ENCODE peak calls at places on chromosomes 1 and 21, in four cellular contexts. One of them, this sample, is unnamed.

GRCh38 chr1:232040260-232040659 is 413.7 kb downstream of the DISC1 start:
- DNase-seq in activated gamma-delta T cell: no peak
- DNase-seq in astrocyte of the spinal cord: no peak
- DNase-seq in activated CD8-positive, alpha-beta memory T cell treated with anti-CD3 and anti-CD28 coated beads, Interleukin-2, amount 10 ng/mL, durations not matched to agents 7 days and 5 days: no peak
- DNase-seq in this sample: no peak

GRCh38 chr1:205335692-205336091 is 14.1 kb upstream of the NUAK2 start:
- DNase-seq in astrocyte of the spinal cord: peak; percentile 71
- DNase-seq in activated CD8-positive, alpha-beta memory T cell treated with anti-CD3 and anti-CD28 coated beads, Interleukin-2, amount 10 ng/mL, durations not matched to agents 7 days and 5 days: peak; percentile 84
- DNase-seq in activated gamma-delta T cell: peak; percentile 23
- DNase-seq in this sample: peak; percentile 68

GRCh38 chr1:110477041-110477440 is 26.1 kb downstream of the PROK1 start:
- DNase-seq in astrocyte of the spinal cord: peak; percentile 22
- DNase-seq in activated gamma-delta T cell: no peak
- DNase-seq in activated CD8-positive, alpha-beta memory T cell treated with anti-CD3 and anti-CD28 coated beads, Interleukin-2, amount 10 ng/mL, durations not matched to agents 7 days and 5 days: no peak
- DNase-seq in this sample: no peak

GRCh38 chr21:45306453-45306831 is 18.7 kb upstream of the POFUT2 start:
- DNase-seq in activated gamma-delta T cell: no peak
- DNase-seq in activated CD8-positive, alpha-beta memory T cell treated with anti-CD3 and anti-CD28 coated beads, Interleukin-2, amount 10 ng/mL, durations not matched to agents 7 days and 5 days: no peak
- DNase-seq in astrocyte of the spinal cord: no peak
- DNase-seq in this sample: no peak

GRCh38 chr1:236128646-236129178 is 13.6 kb upstream of the GPR137B start:
- DNase-seq in activated CD8-positive, alpha-beta memory T cell treated with anti-CD3 and anti-CD28 coated beads, Interleukin-2, amount 10 ng/mL, durations not matched to agents 7 days and 5 days: no peak
- DNase-seq in activated gamma-delta T cell: no peak
- DNase-seq in astrocyte of the spinal cord: peak; percentile 29
- DNase-seq in this sample: no peak

GRCh38 chr1:165644064-165644735 is 13.2 kb downstream of the MGST3 start:
- DNase-seq in astrocyte of the spinal cord: no peak
- DNase-seq in activated CD8-positive, alpha-beta memory T cell treated with anti-CD3 and anti-CD28 coated beads, Interleukin-2, amount 10 ng/mL, durations not matched to agents 7 days and 5 days: peak; percentile 28
- DNase-seq in activated gamma-delta T cell: no peak
- DNase-seq in this sample: no peak

GRCh38 chr1:10973552-10973951 is 38.9 kb upstream of the TARDBP start:
- DNase-seq in activated gamma-delta T cell: no peak
- DNase-seq in activated CD8-positive, alpha-beta memory T cell treated with anti-CD3 and anti-CD28 coated beads, Interleukin-2, amount 10 ng/mL, durations not matched to agents 7 days and 5 days: no peak
- DNase-seq in astrocyte of the spinal cord: no peak
- DNase-seq in this sample: no peak

GRCh38 chr1:104933846-104934245 is 1184.1 kb downstream of the AMY1C start:
- DNase-seq in activated CD8-positive, alpha-beta memory T cell treated with anti-CD3 and anti-CD28 coated beads, Interleukin-2, amount 10 ng/mL, durations not matched to agents 7 days and 5 days: no peak
- DNase-seq in astrocyte of the spinal cord: no peak
- DNase-seq in activated gamma-delta T cell: no peak
- DNase-seq in this sample: no peak

GRCh38 chr1:9417695-9418094 is 121.6 kb upstream of the SLC25A33 start:
- DNase-seq in activated CD8-positive, alpha-beta memory T cell treated with anti-CD3 and anti-CD28 coated beads, Interleukin-2, amount 10 ng/mL, durations not matched to agents 7 days and 5 days: peak; percentile 68
- DNase-seq in activated gamma-delta T cell: no peak
- DNase-seq in astrocyte of the spinal cord: no peak
- DNase-seq in this sample: no peak

GRCh38 chr1:10082785-10083479 is 50.2 kb downstream of the UBE4B start:
- DNase-seq in activated gamma-delta T cell: no peak
- DNase-seq in activated CD8-positive, alpha-beta memory T cell treated with anti-CD3 and anti-CD28 coated beads, Interleukin-2, amount 10 ng/mL, durations not matched to agents 7 days and 5 days: no peak
- DNase-seq in astrocyte of the spinal cord: no peak
- DNase-seq in this sample: no peak

GRCh38 chr21:31665397-31665796 is 5.9 kb downstream of the SOD1 start:
- DNase-seq in activated gamma-delta T cell: no peak
- DNase-seq in activated CD8-positive, alpha-beta memory T cell treated with anti-CD3 and anti-CD28 coated beads, Interleukin-2, amount 10 ng/mL, durations not matched to agents 7 days and 5 days: peak; percentile 65
- DNase-seq in astrocyte of the spinal cord: no peak
- DNase-seq in this sample: no peak

GRCh38 chr1:10031461-10031860 is 1.3 kb upstream of the UBE4B start:
- DNase-seq in astrocyte of the spinal cord: peak; percentile 39
- DNase-seq in activated gamma-delta T cell: no peak
- DNase-seq in activated CD8-positive, alpha-beta memory T cell treated with anti-CD3 and anti-CD28 coated beads, Interleukin-2, amount 10 ng/mL, durations not matched to agents 7 days and 5 days: no peak
- DNase-seq in this sample: no peak

GRCh38 chr1:93905051-93905450 is 4.2 kb downstream of the GCLM start:
- DNase-seq in activated CD8-positive, alpha-beta memory T cell treated with anti-CD3 and anti-CD28 coated beads, Interleukin-2, amount 10 ng/mL, durations not matched to agents 7 days and 5 days: no peak
- DNase-seq in astrocyte of the spinal cord: no peak
- DNase-seq in activated gamma-delta T cell: no peak
- DNase-seq in this sample: no peak

GRCh38 chr1:37739222-37739621 is 25.7 kb downstream of the EPHA10 start:
- DNase-seq in activated gamma-delta T cell: no peak
- DNase-seq in activated CD8-positive, alpha-beta memory T cell treated with anti-CD3 and anti-CD28 coated beads, Interleukin-2, amount 10 ng/mL, durations not matched to agents 7 days and 5 days: no peak
- DNase-seq in astrocyte of the spinal cord: no peak
- DNase-seq in this sample: no peak

GRCh38 chr1:156608981-156609380 is 7.7 kb upstream of the GPATCH4 start:
- DNase-seq in astrocyte of the spinal cord: no peak
- DNase-seq in activated gamma-delta T cell: no peak
- DNase-seq in activated CD8-positive, alpha-beta memory T cell treated with anti-CD3 and anti-CD28 coated beads, Interleukin-2, amount 10 ng/mL, durations not matched to agents 7 days and 5 days: peak; percentile 74
- DNase-seq in this sample: peak; percentile 65

GRCh38 chr1:209045326-209046057 is 538.0 kb upstream of the CAMK1G start:
- DNase-seq in activated CD8-positive, alpha-beta memory T cell treated with anti-CD3 and anti-CD28 coated beads, Interleukin-2, amount 10 ng/mL, durations not matched to agents 7 days and 5 days: no peak
- DNase-seq in activated gamma-delta T cell: no peak
- DNase-seq in astrocyte of the spinal cord: peak; percentile 31
- DNase-seq in this sample: no peak

GRCh38 chr21:20265704-20266368 is 732.4 kb upstream of the NCAM2 start:
- DNase-seq in activated gamma-delta T cell: no peak
- DNase-seq in astrocyte of the spinal cord: no peak
- DNase-seq in activated CD8-positive, alpha-beta memory T cell treated with anti-CD3 and anti-CD28 coated beads, Interleukin-2, amount 10 ng/mL, durations not matched to agents 7 days and 5 days: no peak
- DNase-seq in this sample: no peak

GRCh38 chr1:30134466-30135217 is 588.7 kb downstream of the MATN1 start:
- DNase-seq in activated gamma-delta T cell: no peak
- DNase-seq in activated CD8-positive, alpha-beta memory T cell treated with anti-CD3 and anti-CD28 coated beads, Interleukin-2, amount 10 ng/mL, durations not matched to agents 7 days and 5 days: no peak
- DNase-seq in astrocyte of the spinal cord: no peak
- DNase-seq in this sample: no peak

GRCh38 chr1:21149430-21149861 is 27.3 kb downstream of the EIF4G3 start:
- DNase-seq in activated gamma-delta T cell: no peak
- DNase-seq in activated CD8-positive, alpha-beta memory T cell treated with anti-CD3 and anti-CD28 coated beads, Interleukin-2, amount 10 ng/mL, durations not matched to agents 7 days and 5 days: no peak
- DNase-seq in astrocyte of the spinal cord: peak; percentile 67
- DNase-seq in this sample: no peak

GRCh38 chr1:38047603-38048146 is 1.1 kb upstream of the POU3F1 start:
- DNase-seq in activated gamma-delta T cell: no peak
- DNase-seq in astrocyte of the spinal cord: peak; percentile 39
- DNase-seq in activated CD8-positive, alpha-beta memory T cell treated with anti-CD3 and anti-CD28 coated beads, Interleukin-2, amount 10 ng/mL, durations not matched to agents 7 days and 5 days: no peak
- DNase-seq in this sample: no peak

GRCh38 chr1:83846138-83846537 is 152.8 kb downstream of the TTLL7 start:
- DNase-seq in activated CD8-positive, alpha-beta memory T cell treated with anti-CD3 and anti-CD28 coated beads, Interleukin-2, amount 10 ng/mL, durations not matched to agents 7 days and 5 days: no peak
- DNase-seq in astrocyte of the spinal cord: no peak
- DNase-seq in activated gamma-delta T cell: no peak
- DNase-seq in this sample: no peak

GRCh38 chr1:75643460-75643859 is 32.5 kb upstream of the SLC44A5 start:
- DNase-seq in astrocyte of the spinal cord: no peak
- DNase-seq in activated CD8-positive, alpha-beta memory T cell treated with anti-CD3 and anti-CD28 coated beads, Interleukin-2, amount 10 ng/mL, durations not matched to agents 7 days and 5 days: no peak
- DNase-seq in activated gamma-delta T cell: no peak
- DNase-seq in this sample: no peak

GRCh38 chr1:24952413-24952841 is 22.4 kb upstream of the RUNX3 start:
- DNase-seq in activated gamma-delta T cell: no peak
- DNase-seq in activated CD8-positive, alpha-beta memory T cell treated with anti-CD3 and anti-CD28 coated beads, Interleukin-2, amount 10 ng/mL, durations not matched to agents 7 days and 5 days: peak; percentile 81
- DNase-seq in astrocyte of the spinal cord: no peak
- DNase-seq in this sample: no peak

GRCh38 chr1:81679972-81680371 is 120.8 kb upstream of the ADGRL2 start:
- DNase-seq in activated CD8-positive, alpha-beta memory T cell treated with anti-CD3 and anti-CD28 coated beads, Interleukin-2, amount 10 ng/mL, durations not matched to agents 7 days and 5 days: no peak
- DNase-seq in activated gamma-delta T cell: no peak
- DNase-seq in astrocyte of the spinal cord: no peak
- DNase-seq in this sample: no peak

GRCh38 chr1:82564338-82564737 is 763.6 kb downstream of the ADGRL2 start:
- DNase-seq in activated gamma-delta T cell: no peak
- DNase-seq in astrocyte of the spinal cord: no peak
- DNase-seq in activated CD8-positive, alpha-beta memory T cell treated with anti-CD3 and anti-CD28 coated beads, Interleukin-2, amount 10 ng/mL, durations not matched to agents 7 days and 5 days: no peak
- DNase-seq in this sample: no peak

GRCh38 chr1:211814313-211814712 is 16.2 kb downstream of the LPGAT1 start:
- DNase-seq in activated gamma-delta T cell: no peak
- DNase-seq in activated CD8-positive, alpha-beta memory T cell treated with anti-CD3 and anti-CD28 coated beads, Interleukin-2, amount 10 ng/mL, durations not matched to agents 7 days and 5 days: no peak
- DNase-seq in astrocyte of the spinal cord: no peak
- DNase-seq in this sample: no peak

GRCh38 chr1:41892211-41892840 is 26.4 kb downstream of the HIVEP3 start:
- DNase-seq in astrocyte of the spinal cord: no peak
- DNase-seq in activated gamma-delta T cell: no peak
- DNase-seq in activated CD8-positive, alpha-beta memory T cell treated with anti-CD3 and anti-CD28 coated beads, Interleukin-2, amount 10 ng/mL, durations not matched to agents 7 days and 5 days: peak; percentile 87
- DNase-seq in this sample: peak; percentile 42

GRCh38 chr1:34365295-34365694 is 188.6 kb downstream of the C1orf94 start:
- DNase-seq in astrocyte of the spinal cord: no peak
- DNase-seq in activated gamma-delta T cell: no peak
- DNase-seq in activated CD8-positive, alpha-beta memory T cell treated with anti-CD3 and anti-CD28 coated beads, Interleukin-2, amount 10 ng/mL, durations not matched to agents 7 days and 5 days: no peak
- DNase-seq in this sample: no peak

GRCh38 chr1:154598871-154599635 is 8.9 kb downstream of the ADAR start:
- DNase-seq in activated CD8-positive, alpha-beta memory T cell treated with anti-CD3 and anti-CD28 coated beads, Interleukin-2, amount 10 ng/mL, durations not matched to agents 7 days and 5 days: no peak
- DNase-seq in astrocyte of the spinal cord: peak; percentile 40
- DNase-seq in activated gamma-delta T cell: no peak
- DNase-seq in this sample: no peak

GRCh38 chr1:234226106-234226818 is 147.0 kb upstream of the COA6 start:
- DNase-seq in astrocyte of the spinal cord: no peak
- DNase-seq in activated gamma-delta T cell: no peak
- DNase-seq in activated CD8-positive, alpha-beta memory T cell treated with anti-CD3 and anti-CD28 coated beads, Interleukin-2, amount 10 ng/mL, durations not matched to agents 7 days and 5 days: no peak
- DNase-seq in this sample: no peak

GRCh38 chr1:26016944-26017545 is 4.5 kb upstream of the EXTL1 start:
- DNase-seq in astrocyte of the spinal cord: no peak
- DNase-seq in activated CD8-positive, alpha-beta memory T cell treated with anti-CD3 and anti-CD28 coated beads, Interleukin-2, amount 10 ng/mL, durations not matched to agents 7 days and 5 days: no peak
- DNase-seq in activated gamma-delta T cell: no peak
- DNase-seq in this sample: peak; percentile 29

GRCh38 chr1:109060707-109061106 is 15.1 kb downstream of the TAF13 start:
- DNase-seq in activated CD8-positive, alpha-beta memory T cell treated with anti-CD3 and anti-CD28 coated beads, Interleukin-2, amount 10 ng/mL, durations not matched to agents 7 days and 5 days: no peak
- DNase-seq in astrocyte of the spinal cord: no peak
- DNase-seq in activated gamma-delta T cell: no peak
- DNase-seq in this sample: no peak

GRCh38 chr1:99662581-99663208 is 16.8 kb downstream of the PALMD start:
- DNase-seq in astrocyte of the spinal cord: peak; percentile 43
- DNase-seq in activated CD8-positive, alpha-beta memory T cell treated with anti-CD3 and anti-CD28 coated beads, Interleukin-2, amount 10 ng/mL, durations not matched to agents 7 days and 5 days: no peak
- DNase-seq in activated gamma-delta T cell: no peak
- DNase-seq in this sample: no peak

GRCh38 chr1:183817576-183818288 is 12.8 kb downstream of the RGL1 start:
- DNase-seq in activated CD8-positive, alpha-beta memory T cell treated with anti-CD3 and anti-CD28 coated beads, Interleukin-2, amount 10 ng/mL, durations not matched to agents 7 days and 5 days: no peak
- DNase-seq in activated gamma-delta T cell: no peak
- DNase-seq in astrocyte of the spinal cord: no peak
- DNase-seq in this sample: no peak

GRCh38 chr1:200901796-200902444 is 7.2 kb downstream of the INAVA start:
- DNase-seq in astrocyte of the spinal cord: no peak
- DNase-seq in activated gamma-delta T cell: no peak
- DNase-seq in activated CD8-positive, alpha-beta memory T cell treated with anti-CD3 and anti-CD28 coated beads, Interleukin-2, amount 10 ng/mL, durations not matched to agents 7 days and 5 days: no peak
- DNase-seq in this sample: no peak

GRCh38 chr1:18941221-18942141 is 15.0 kb downstream of the IFFO2 start:
- DNase-seq in activated gamma-delta T cell: no peak
- DNase-seq in activated CD8-positive, alpha-beta memory T cell treated with anti-CD3 and anti-CD28 coated beads, Interleukin-2, amount 10 ng/mL, durations not matched to agents 7 days and 5 days: no peak
- DNase-seq in astrocyte of the spinal cord: peak; percentile 97
- DNase-seq in this sample: no peak

GRCh38 chr1:227942716-227943261 is 4.9 kb downstream of the WNT9A start:
- DNase-seq in activated CD8-positive, alpha-beta memory T cell treated with anti-CD3 and anti-CD28 coated beads, Interleukin-2, amount 10 ng/mL, durations not matched to agents 7 days and 5 days: peak; percentile 22
- DNase-seq in activated gamma-delta T cell: no peak
- DNase-seq in astrocyte of the spinal cord: no peak
- DNase-seq in this sample: no peak

This sample was measured in CD8-positive, alpha-beta T cell.